ENCODE peak calls at places on chromosomes 7 and 10, in five cellular contexts. Q is IMR-90, C is tibial nerve, E is cardiac muscle cell, T is gastrocnemius medialis. D is an unnamed sample.

GRCh38 chr7:36279251-36279925 is 110.3 kb upstream of the ANLN start:
- DNase-seq in Q (peak; percentile 63), C (no peak), E (no peak), T (no peak), D (no peak)

GRCh38 chr10:71255817-71256660 is 43.7 kb downstream of the UNC5B start:
- DNase-seq in T (no peak), E (no peak), Q (peak; percentile 91), C (no peak), D (peak; percentile 70)

GRCh38 chr10:11515596-11516418 is 95.6 kb downstream of the USP6NL start:
- DNase-seq in Q (peak; percentile 70), T (peak; percentile 4), E (peak; percentile 66), C (no peak), D (no peak)

GRCh38 chr7:142790565-142790964 is 19.8 kb downstream of the PRSS2 start:
- DNase-seq in C (no peak), T (no peak), E (no peak), Q (no peak), D (no peak)

GRCh38 chr10:79273603-79274002 is 73.7 kb upstream of the PPIF start:
- DNase-seq in Q (no peak), C (peak; percentile 37), E (no peak), T (no peak), D (peak; percentile 62)

GRCh38 chr7:11428877-11429617 is 403.0 kb downstream of the THSD7A start:
- DNase-seq in Q (no peak), T (no peak), E (no peak), C (no peak), D (no peak)

GRCh38 chr10:130952086-130952485 is 359.4 kb downstream of the TCERG1L start:
- DNase-seq in E (no peak), C (no peak), T (no peak), Q (no peak), D (no peak)

GRCh38 chr10:4781955-4782354 is 44.1 kb upstream of the AKR1E2 start:
- DNase-seq in Q (no peak), T (no peak), C (no peak), E (no peak), D (no peak)

GRCh38 chr7:12756841-12757240 is 69.4 kb downstream of the ARL4A start:
- DNase-seq in T (no peak), E (no peak), Q (no peak), C (no peak), D (no peak)

GRCh38 chr10:122127943-122128342 is 139.0 kb downstream of the TACC2 start:
- DNase-seq in C (no peak), T (peak; percentile 76), Q (peak; percentile 59), E (peak; percentile 50), D (no peak)

GRCh38 chr10:76647276-76647675 is 990.3 kb downstream of the KCNMA1 start:
- DNase-seq in E (no peak), T (no peak), Q (no peak), C (no peak), D (no peak)

GRCh38 chr10:28459453-28460144 is 73.3 kb upstream of the WAC start:
- DNase-seq in T (no peak), Q (no peak), C (no peak), E (no peak), D (no peak)

DNA sequence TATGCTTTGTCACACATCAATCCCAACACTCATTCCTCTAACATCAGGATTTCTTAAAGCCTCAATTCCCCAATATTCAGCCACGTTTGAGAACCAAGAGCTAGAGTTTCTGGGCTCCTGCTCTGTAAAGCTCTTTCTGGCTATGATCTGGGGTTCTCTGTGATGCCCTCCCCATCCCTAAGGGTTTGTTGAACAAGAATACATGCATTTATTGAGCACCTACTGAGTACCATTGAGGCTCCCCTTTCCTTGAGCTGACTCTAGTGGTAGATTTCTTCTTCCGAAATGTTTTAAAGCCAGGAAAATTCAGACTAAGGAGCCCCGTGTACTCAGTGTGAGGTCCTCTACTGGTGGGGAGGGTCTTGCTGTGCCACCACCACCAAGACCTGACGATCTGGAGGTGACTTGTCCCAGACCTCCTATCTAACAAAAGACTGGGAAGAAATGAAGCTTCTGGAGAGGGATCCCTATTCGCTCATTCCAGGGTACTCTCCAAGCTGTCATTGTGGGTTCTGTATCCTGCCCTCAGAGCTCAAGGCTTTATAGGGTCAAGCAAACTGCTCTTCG is 23.1 kb upstream of the SRGN start:
- DNase-seq in E (no peak), T (no peak), C (no peak), Q (no peak), D (no peak)
- TF ChIP-seq CTCF in E (peak; percentile 35), T (no peak), C (no peak), Q (no peak), D (no peak)

DNA sequence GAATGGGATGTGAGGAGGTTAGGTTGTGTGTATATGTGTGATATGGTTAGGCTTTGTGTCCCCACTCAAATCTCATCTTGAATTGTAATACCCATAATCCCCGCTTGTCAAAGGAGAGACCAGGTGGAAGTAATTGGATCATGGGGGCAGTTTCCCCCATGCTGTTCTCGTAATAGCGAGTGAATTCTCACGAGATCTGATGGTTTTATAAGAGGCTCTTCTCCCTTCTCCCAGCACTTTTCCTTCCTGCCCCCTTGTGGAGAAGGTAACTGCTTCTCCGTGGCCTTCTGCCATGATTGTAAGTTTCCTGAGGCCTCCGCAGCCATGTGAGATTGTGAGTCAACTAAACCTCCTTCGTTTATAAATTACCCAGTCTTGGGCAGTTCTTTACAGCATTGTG is 47.3 kb downstream of the NPVF start:
- DNase-seq in Q (no peak), T (no peak), E (no peak), C (no peak), D (no peak)
- TF ChIP-seq CTCF in Q (no peak), T (no peak), E (no peak), C (no peak), D (no peak)

DNA sequence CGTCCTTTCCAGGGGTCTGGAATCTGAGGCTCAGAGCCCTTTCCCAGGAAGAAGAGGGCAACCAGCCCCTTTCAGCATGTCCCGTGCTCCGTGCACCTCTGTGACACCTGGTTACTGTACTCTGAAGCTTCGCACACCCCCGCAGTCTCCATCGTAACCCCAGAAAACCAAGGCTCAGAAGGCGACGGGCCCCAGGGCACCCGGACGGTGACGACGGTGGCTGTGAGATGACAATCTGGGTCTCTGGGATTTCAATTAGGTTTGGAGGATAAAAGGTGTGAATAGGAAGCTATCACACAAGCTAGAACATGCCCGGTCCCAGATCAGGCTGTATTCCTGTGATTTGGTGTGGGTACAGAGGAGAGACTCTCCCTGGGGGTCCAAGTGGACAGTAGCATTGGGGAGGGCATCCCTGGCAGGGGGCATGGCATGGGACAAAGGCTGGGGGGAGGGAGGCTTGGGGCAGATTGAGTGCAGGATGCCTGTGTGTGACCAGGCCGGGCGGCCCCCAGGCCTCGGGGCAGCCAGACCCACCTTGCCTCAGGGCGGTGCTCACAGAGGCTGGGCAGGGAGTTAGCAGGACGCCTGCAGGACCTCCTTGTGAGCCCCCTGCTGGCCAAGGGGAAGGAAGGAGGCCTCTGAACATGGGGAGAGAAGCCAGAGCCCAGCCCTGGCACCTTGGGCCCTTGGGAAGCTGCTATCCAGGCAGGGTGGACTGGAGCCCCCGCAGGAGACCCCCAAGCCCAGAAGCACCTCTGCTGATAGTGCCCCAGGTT is 23.4 kb upstream of the PSMG3 start:
- DNase-seq in E (no peak), T (no peak), Q (no peak), C (no peak), D (no peak)
- TF ChIP-seq CTCF in E (peak; percentile 34), T (no peak), Q (peak; percentile 22), C (no peak), D (peak; percentile 31)

DNA sequence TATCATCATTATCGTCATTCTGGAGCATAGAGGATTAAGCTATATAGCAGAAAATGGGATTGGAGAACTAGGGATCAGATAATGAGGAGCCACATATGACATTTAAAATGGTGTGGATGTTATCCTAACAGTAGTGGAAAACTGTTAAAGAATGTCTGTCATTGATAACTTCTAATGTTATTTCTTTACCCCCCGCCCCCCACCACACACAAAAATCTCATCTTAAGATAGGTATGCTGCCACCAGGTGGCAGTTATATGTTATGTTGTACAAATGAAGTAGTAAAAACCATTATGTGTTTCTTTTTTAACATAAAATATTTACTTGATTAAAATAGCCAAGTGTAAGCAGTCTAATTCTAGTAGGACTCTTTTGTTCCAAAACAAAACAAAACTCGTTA is 13.0 kb downstream of the AKAP9 start:
- DNase-seq in T (no peak), Q (peak; percentile 36), C (no peak), E (no peak), D (no peak)
- TF ChIP-seq CTCF in T (no peak), Q (peak; percentile 35), C (no peak), E (peak; percentile 21), D (peak; percentile 15)

GRCh38 chr10:50554381-50554994 is 69.3 kb downstream of the SGMS1 start:
- DNase-seq in Q (no peak), C (no peak), T (no peak), E (peak; percentile 37), D (peak; percentile 22)

GRCh38 chr10:50554995-50555568 is 68.7 kb downstream of the SGMS1 start:
- DNase-seq in T (no peak), Q (peak; percentile 67), E (no peak), C (no peak), D (no peak)

GRCh38 chr10:50552308-50552707 is 71.4 kb downstream of the SGMS1 start:
- DNase-seq in E (no peak), Q (peak; percentile 96), C (no peak), T (no peak), D (no peak)

GRCh38 chr10:50551894-50552293 is 71.9 kb downstream of the SGMS1 start:
- DNase-seq in Q (no peak), E (no peak), C (no peak), T (no peak), D (no peak)

DNA sequence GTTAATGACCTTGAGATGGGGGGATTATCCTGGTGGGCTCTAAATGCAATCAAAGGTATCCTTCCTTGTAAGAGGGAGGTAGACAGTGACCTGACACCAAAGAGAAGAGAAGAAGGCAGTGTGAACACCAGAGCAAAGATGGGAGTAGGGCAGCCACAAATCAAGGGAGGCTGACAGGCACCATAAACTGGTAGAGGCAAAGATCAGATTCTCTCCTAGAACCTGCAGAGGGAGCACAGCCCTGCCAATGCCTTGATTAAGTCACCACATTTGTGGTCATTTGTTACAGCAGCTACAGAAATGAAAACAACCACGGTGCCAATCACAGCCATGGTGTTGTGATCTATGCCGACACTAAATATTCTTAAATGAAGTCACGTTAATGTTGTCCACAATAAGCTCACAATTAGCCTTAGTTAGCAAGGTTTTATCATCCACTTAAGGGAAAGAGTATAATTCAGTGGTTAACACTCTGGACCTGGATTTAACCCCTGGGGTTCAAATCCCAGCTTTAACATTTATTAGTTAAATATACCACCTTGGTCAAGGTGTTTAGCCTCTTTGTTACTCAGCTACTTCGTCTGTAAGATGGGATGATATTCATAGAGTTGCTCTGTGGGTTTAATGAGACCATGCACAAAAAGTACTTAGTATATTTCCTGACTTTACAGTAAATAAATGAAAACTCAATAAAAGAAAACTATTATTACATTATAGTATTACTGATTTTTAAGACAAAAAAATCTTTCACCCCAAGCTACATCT is 70.8 kb downstream of the SGMS1 start:
- DNase-seq in C (no peak), E (no peak), T (no peak), Q (peak; percentile 36), D (no peak)
- TF ChIP-seq CTCF in C (peak; percentile 26), E (peak; percentile 48), T (no peak), Q (peak; percentile 39), D (peak; percentile 37)